ENCODE peak calls at places on chromosome 15, in eight cellular contexts. S is activated CD8-positive, alpha-beta T cell treated with anti-CD3 and anti-CD28 coated beads, Interleukin-2, amount 10 ng/mL, durations not matched to agents 7 days and 5 days; A is activated naive CD4-positive, alpha-beta T cell treated with anti-CD3 and anti-CD28 coated beads, Interleukin-2, amount 50 U/mL, for 72 hours; B is stimulated activated naive CD8-positive, alpha-beta T cell treated with anti-CD3 and anti-CD28 coated beads, Interleukin-15, Interleukin-2, amounts not matched to agents 100 U/mL and 50 U/mL, for 24 hours; Z is CD4-positive, CD25-positive, alpha-beta regulatory T cell; C is right lobe of liver; I is left lung; P is heart right ventricle. J is an unnamed sample.

GRCh38 chr15:88932875-88933330 is 19.7 kb upstream of the MFGE8 start:
- ATAC-seq in P (peak; percentile 23), I (no peak), Z (no peak), B (no peak), C (no peak), S (no peak), A (no peak), J (no peak)

GRCh38 chr15:57445872-57446271 is 69.6 kb downstream of the CGNL1 start:
- ATAC-seq in I (peak; percentile 44), C (no peak), S (no peak), Z (no peak), P (no peak), B (no peak), A (no peak), J (no peak)

GRCh38 chr15:55256281-55257013 is 33.2 kb downstream of the RAB27A start:
- ATAC-seq in C (no peak), B (peak; percentile 38), S (peak; percentile 7), P (no peak), Z (no peak), I (no peak), A (peak; percentile 84), J (peak; percentile 59)

GRCh38 chr15:57375827-57376694 is at the start of gene CGNL1:
- ATAC-seq in C (peak; percentile 81), P (peak; percentile 93), Z (no peak), I (peak; percentile 86), S (peak; percentile 51), A (no peak), B (no peak), J (peak; percentile 58)

GRCh38 chr15:68517285-68517711 is 61.5 kb upstream of the CORO2B start:
- ATAC-seq in I (no peak), B (no peak), A (no peak), C (no peak), S (no peak), Z (no peak), P (peak; percentile 74), J (no peak)

GRCh38 chr15:27498700-27499099 is 527.7 kb downstream of the GABRG3 start:
- ATAC-seq in Z (no peak), S (no peak), I (no peak), P (no peak), C (no peak), A (no peak), B (no peak), J (no peak)

GRCh38 chr15:101152914-101153313 is 98.9 kb downstream of the CHSY1 start:
- ATAC-seq in I (no peak), Z (no peak), B (peak; percentile 35), A (peak; percentile 22), C (no peak), S (no peak), P (no peak), J (no peak)

GRCh38 chr15:89184367-89184766 is 37.0 kb downstream of the RLBP1 start:
- ATAC-seq in B (no peak), S (no peak), A (no peak), C (peak; percentile 53), Z (no peak), I (no peak), P (no peak), J (peak; percentile 8)

GRCh38 chr15:61091229-61091628 is 137.9 kb downstream of the RORA start:
- ATAC-seq in Z (no peak), P (no peak), C (no peak), B (no peak), S (no peak), A (no peak), I (no peak), J (no peak)

GRCh38 chr15:70528270-70528706 is 235.1 kb downstream of the UACA start:
- ATAC-seq in Z (peak; percentile 81), P (peak; percentile 42), I (peak; percentile 84), C (peak; percentile 68), S (peak; percentile 99), A (peak; percentile 99), B (peak; percentile 93), J (peak; percentile 22)

GRCh38 chr15:74384566-74385441 is 17.4 kb upstream of the CYP11A1 start:
- ATAC-seq in B (peak; percentile 76), Z (peak; percentile 81), P (no peak), C (no peak), A (peak; percentile 66), S (peak; percentile 75), I (peak; percentile 58), J (peak; percentile 64)

GRCh38 chr15:31297880-31298456 is 28.7 kb upstream of the KLF13 start:
- ATAC-seq in B (no peak), Z (no peak), P (no peak), C (no peak), S (no peak), A (no peak), I (no peak), J (no peak)

GRCh38 chr15:80912673-80913072 is 76.9 kb downstream of the MESD start:
- ATAC-seq in Z (no peak), P (no peak), C (no peak), I (no peak), S (no peak), A (no peak), B (no peak), J (no peak)

GRCh38 chr15:75172168-75172841 is 29.4 kb upstream of the C15orf39 start:
- ATAC-seq in A (no peak), Z (no peak), B (no peak), P (no peak), S (no peak), C (no peak), I (no peak), J (no peak)

GRCh38 chr15:95646484-95646883 is 684.0 kb upstream of the NR2F2 start:
- ATAC-seq in A (no peak), Z (no peak), I (no peak), S (no peak), C (peak; percentile 61), P (no peak), B (no peak), J (no peak)

GRCh38 chr15:80424381-80424780 is 20.2 kb downstream of the ARNT2 start:
- ATAC-seq in S (no peak), P (no peak), C (no peak), Z (no peak), I (no peak), B (no peak), A (no peak), J (no peak)

GRCh38 chr15:55407631-55407948 is 569 bp downstream of the CCPG1 start:
- ATAC-seq in C (peak; percentile 14), I (peak; percentile 3), Z (no peak), B (no peak), P (no peak), A (no peak), S (no peak), J (peak; percentile 58)

GRCh38 chr15:29046946-29047345 is 161.2 kb downstream of the APBA2 start:
- ATAC-seq in Z (no peak), A (no peak), P (no peak), I (no peak), S (no peak), C (no peak), B (no peak), J (no peak)

GRCh38 chr15:78830514-78831228 is 19.4 kb upstream of the ADAMTS7 start:
- ATAC-seq in S (peak; percentile 58), Z (no peak), A (peak; percentile 70), C (peak; percentile 46), P (peak; percentile 26), I (no peak), B (peak; percentile 61), J (peak; percentile 17)

GRCh38 chr15:59794229-59794886 is 105.2 kb upstream of the BNIP2 start:
- ATAC-seq in S (peak; percentile 62), P (no peak), B (peak; percentile 89), A (peak; percentile 68), Z (no peak), I (no peak), C (no peak), J (no peak)

GRCh38 chr15:57403532-57403931 is 27.2 kb downstream of the CGNL1 start:
- ATAC-seq in S (no peak), A (no peak), C (no peak), B (no peak), P (peak; percentile 60), Z (no peak), I (no peak), J (no peak)

GRCh38 chr15:80480909-80481308 is 76.7 kb downstream of the ARNT2 start:
- ATAC-seq in A (no peak), Z (no peak), S (no peak), P (peak; percentile 81), C (no peak), B (no peak), I (peak; percentile 52), J (no peak)

GRCh38 chr15:85453144-85453872 is 72.9 kb downstream of the AKAP13 start:
- ATAC-seq in C (no peak), I (peak; percentile 17), S (no peak), A (no peak), Z (no peak), B (peak; percentile 72), P (no peak), J (no peak)

GRCh38 chr15:100671858-100672543 is 69.6 kb downstream of the ASB7 start:
- ATAC-seq in I (peak; percentile 70), B (no peak), S (no peak), C (peak; percentile 60), Z (no peak), A (no peak), P (no peak), J (no peak)

GRCh38 chr15:101151286-101151685 is 100.6 kb downstream of the CHSY1 start:
- ATAC-seq in A (no peak), I (no peak), S (peak; percentile 44), Z (no peak), P (no peak), B (no peak), C (no peak), J (no peak)

GRCh38 chr15:86231864-86232801 is 152.5 kb downstream of the AGBL1 start:
- ATAC-seq in C (peak; percentile 50), Z (no peak), I (peak; percentile 87), P (peak; percentile 58), A (peak; percentile 44), S (peak; percentile 60), B (no peak), J (peak; percentile 72)

J was measured in esophagus mucosa.